ENCODE peak calls at places on chromosomes 4 and X, in six cellular contexts. J is HS-5; B is activated CD4-positive, alpha-beta T cell treated with anti-CD3 and anti-CD28 coated beads, Interleukin-2, amount 50 U/mL, for 24 hours; L is ascending aorta; I is substantia nigra; K is MCF 10A. Q is an unnamed sample.

GRCh38 chr4:157043131-157043530 is 32.8 kb upstream of the GLRB start:
- DNase-seq in J (peak), B (no peak), L (no peak), I (no peak), K (peak), Q (no peak)

GRCh38 chrX:46577116-46578005 is 3.8 kb downstream of the CHST7 start:
- DNase-seq in J (no peak), B (no peak), L (no peak), I (no peak), K (no peak), Q (no peak)

GRCh38 chrX:15358533-15358932 is 23.2 kb upstream of the PIGA start:
- DNase-seq in J (no peak), B (no peak), L (no peak), I (no peak), K (no peak), Q (no peak)

GRCh38 chr4:80182237-80182866 is 15.0 kb upstream of the PRDM8 start:
- DNase-seq in J (no peak), B (no peak), L (no peak), I (no peak), K (no peak), Q (no peak)

GRCh38 chrX:129600981-129601424 is 53.8 kb downstream of the APLN start:
- DNase-seq in J (no peak), B (no peak), L (no peak), I (peak), K (peak), Q (peak)

GRCh38 chr4:6869944-6870343 is 39.7 kb upstream of the TBC1D14 start:
- DNase-seq in J (no peak), B (no peak), L (no peak), I (no peak), K (no peak), Q (no peak)

GRCh38 chr4:177349191-177349590 is 39.5 kb downstream of the NEIL3 start:
- DNase-seq in J (no peak), B (no peak), L (no peak), I (no peak), K (no peak), Q (no peak)

GRCh38 chr4:186839122-186840037 is 115.7 kb upstream of the FAT1 start:
- DNase-seq in J (peak), B (no peak), L (peak), I (no peak), K (peak), Q (no peak)

GRCh38 chr4:163554870-163555465 is 60.5 kb downstream of the TMA16 start:
- DNase-seq in J (no peak), B (no peak), L (no peak), I (no peak), K (peak), Q (no peak)

GRCh38 chr4:109751852-109752251 is 22.0 kb upstream of the PLA2G12A start:
- DNase-seq in J (no peak), B (no peak), L (no peak), I (no peak), K (no peak), Q (no peak)

GRCh38 chr4:102564399-102564921 is 63.3 kb downstream of the NFKB1 start:
- DNase-seq in J (peak), B (no peak), L (no peak), I (no peak), K (peak), Q (no peak)

GRCh38 chr4:107896158-107896645 is 35.1 kb upstream of the CYP2U1 start:
- DNase-seq in J (peak), B (no peak), L (no peak), I (no peak), K (peak), Q (no peak)

GRCh38 chr4:151658959-151659593 is 101.7 kb downstream of the GATB start:
- DNase-seq in J (peak), B (no peak), L (no peak), I (no peak), K (no peak), Q (no peak)

GRCh38 chr4:25377572-25377882 is 464 bp downstream of the ANAPC4 start:
- DNase-seq in J (no peak), B (no peak), L (no peak), I (no peak), K (no peak), Q (no peak)

GRCh38 chr4:177313263-177313662 is 3.6 kb downstream of the NEIL3 start:
- DNase-seq in J (no peak), B (no peak), L (no peak), I (no peak), K (peak), Q (no peak)

GRCh38 chr4:126708716-126709115 is 924.0 kb upstream of the INTU start:
- DNase-seq in J (no peak), B (no peak), L (no peak), I (no peak), K (peak), Q (no peak)

GRCh38 chr4:152935661-152936445 is at the start of gene FHDC1:
- DNase-seq in J (no peak), B (no peak), L (no peak), I (peak), K (peak), Q (peak)

GRCh38 chrX:134725103-134725690 is 66.9 kb upstream of the PLAC1 start:
- DNase-seq in J (no peak), B (no peak), L (no peak), I (no peak), K (no peak), Q (no peak)

GRCh38 chrX:56068274-56068758 is 163.8 kb upstream of the KLF8 start:
- DNase-seq in J (no peak), B (no peak), L (no peak), I (no peak), K (no peak), Q (no peak)

GRCh38 chr4:100688368-100688767 is 170.5 kb upstream of the EMCN start:
- DNase-seq in J (no peak), B (no peak), L (no peak), I (no peak), K (no peak), Q (no peak)

GRCh38 chrX:45709381-45709780 is 508.7 kb upstream of the DIPK2B start:
- DNase-seq in J (no peak), B (no peak), L (no peak), I (no peak), K (no peak), Q (no peak)